ENCODE peak calls at places on chromosomes 6 and 20, in eight cellular contexts. X is activated naive CD4-positive, alpha-beta T cell; Z is caudate nucleus; Y is nephron progenitor cell; W is endodermal cell; S is tibial artery; O is OCI-M1; Q is CD8-positive, alpha-beta T cell. T is an unnamed sample.

GRCh38 chr6:140812636-140813035 is 1320.1 kb upstream of the GJE1 start:
- DNase-seq in Z (no peak), Q (no peak), X (no peak), Y (no peak), S (no peak), W (no peak), O (no peak), T (no peak)

GRCh38 chr6:162613310-162613709 is 114.3 kb downstream of the PRKN start:
- DNase-seq in Q (no peak), Y (no peak), W (no peak), O (no peak), Z (no peak), X (no peak), S (no peak), T (no peak)

GRCh38 chr20:45154183-45154582 is 20.5 kb upstream of the PI3 start:
- DNase-seq in Z (no peak), Q (no peak), Y (no peak), S (no peak), X (no peak), W (no peak), O (no peak), T (no peak)

GRCh38 chr6:161547617-161548016 is 273.8 kb upstream of the AGPAT4 start:
- DNase-seq in S (no peak), W (no peak), Z (no peak), X (no peak), Y (no peak), O (no peak), Q (no peak), T (peak)

GRCh38 chr6:150145830-150146229 is 3.0 kb downstream of the PPP1R14C start:
- DNase-seq in Y (no peak), O (peak), X (no peak), Z (no peak), S (no peak), W (no peak), Q (no peak), T (peak)

GRCh38 chr6:146878564-146879343 is 280.0 kb downstream of the ADGB start:
- DNase-seq in O (peak), X (no peak), Z (no peak), W (no peak), S (no peak), Q (no peak), Y (no peak), T (peak)

GRCh38 chr6:109087661-109088264 is 6.9 kb downstream of the SESN1 start:
- DNase-seq in S (no peak), Z (no peak), Y (no peak), O (peak), Q (no peak), X (no peak), W (no peak), T (no peak)

GRCh38 chr6:170212956-170213636 is 77.8 kb downstream of the DLL1 start:
- DNase-seq in O (no peak), X (no peak), S (peak), Z (no peak), Q (no peak), W (peak), Y (no peak), T (no peak)

GRCh38 chr6:168545428-168545827 is 104.4 kb downstream of the SMOC2 start:
- DNase-seq in W (no peak), Z (no peak), X (no peak), O (no peak), Y (no peak), S (no peak), Q (no peak), T (no peak)

GRCh38 chr20:19765266-19765665 is 7.2 kb downstream of the RIN2 start:
- DNase-seq in S (no peak), X (no peak), Q (no peak), Z (no peak), Y (no peak), O (no peak), W (no peak), T (no peak)

GRCh38 chr20:7770046-7770445 is 170.2 kb downstream of the HAO1 start:
- DNase-seq in Q (no peak), S (no peak), Z (no peak), Y (no peak), X (no peak), W (no peak), O (no peak), T (no peak)

GRCh38 chr6:90714319-90714718 is 127.4 kb upstream of the MAP3K7 start:
- DNase-seq in O (no peak), Y (no peak), W (no peak), Q (no peak), S (no peak), Z (no peak), X (no peak), T (no peak)

GRCh38 chr6:111087871-111088667 is 766 bp downstream of the SLC16A10 start:
- DNase-seq in X (peak), S (no peak), W (peak), Q (peak), O (no peak), Y (peak), Z (no peak), T (peak)

GRCh38 chr6:131070061-131070460 is 7.0 kb upstream of the EPB41L2 start:
- DNase-seq in S (no peak), O (no peak), Y (no peak), Q (no peak), Z (no peak), X (no peak), W (no peak), T (peak)

GRCh38 chr6:144781836-144782235 is 496.7 kb downstream of the UTRN start:
- DNase-seq in Q (no peak), Z (no peak), S (no peak), Y (no peak), W (no peak), O (no peak), X (no peak), T (no peak)

GRCh38 chr20:914727-915498 is 1.2 kb downstream of the ANGPT4 start:
- DNase-seq in Q (no peak), Z (no peak), X (no peak), O (no peak), W (no peak), S (peak), Y (no peak), T (no peak)

GRCh38 chr6:24529985-24530384 is 35.2 kb downstream of the ALDH5A1 start:
- DNase-seq in W (no peak), Z (no peak), Y (no peak), O (no peak), Q (no peak), S (no peak), X (no peak), T (no peak)

GRCh38 chr6:44422534-44422933 is 35.0 kb downstream of the CDC5L start:
- DNase-seq in Q (no peak), O (no peak), Z (no peak), Y (no peak), W (no peak), S (no peak), X (no peak), T (no peak)

GRCh38 chr20:52269327-52269726 is 77.7 kb upstream of the ZFP64 start:
- DNase-seq in W (no peak), O (peak), Z (no peak), S (no peak), Q (no peak), Y (no peak), X (no peak), T (peak)

GRCh38 chr6:57822896-57823358 is 505.5 kb downstream of the PRIM2 start:
- DNase-seq in Z (no peak), W (peak), X (no peak), Q (no peak), O (no peak), S (no peak), Y (no peak), T (no peak)

GRCh38 chr6:21037453-21037852 is 503.2 kb downstream of the CDKAL1 start:
- DNase-seq in Z (no peak), O (no peak), W (no peak), Q (no peak), X (no peak), Y (no peak), S (no peak), T (no peak)

GRCh38 chr6:135423649-135424128 is 73.9 kb downstream of the AHI1 start:
- DNase-seq in S (no peak), Q (no peak), X (no peak), O (peak), Y (no peak), Z (no peak), W (no peak), T (peak)

GRCh38 chr6:90885611-90886056 is 298.8 kb upstream of the MAP3K7 start:
- DNase-seq in O (no peak), Q (no peak), Y (no peak), S (no peak), Z (no peak), X (no peak), W (peak), T (no peak)